ENCODE peak calls at places on chromosome 5, in nine cellular contexts. I is nephron progenitor cell, O is left ventricle myocardium superior, J is IMR-90, Y is A172, T is body of pancreas, C is M059J, H is NCI-H774, X is uterus. D is an unnamed sample.
A peak's percentile ranks its signal among the peaks of the same experiment; 100 is the strongest.

GRCh38 chr5:10707198-10708187 is 53.5 kb downstream of the DAP start:
- DNase-seq in T (no peak), J (peak; percentile 64), X (no peak), O (no peak), H (no peak), C (peak; percentile 71), I (no peak), Y (peak; percentile 56), D (no peak)

GRCh38 chr5:118984602-118985001 is 3.7 kb downstream of the DTWD2 start:
- DNase-seq in T (no peak), O (no peak), J (peak; percentile 65), I (no peak), C (peak; percentile 61), Y (peak; percentile 77), X (no peak), H (no peak), D (no peak)

GRCh38 chr5:100574716-100575115 is 39.5 kb downstream of the FAM174A start:
- DNase-seq in Y (no peak), X (no peak), O (no peak), I (no peak), T (no peak), C (no peak), H (no peak), J (no peak), D (no peak)

GRCh38 chr5:72394688-72395087 is 74.5 kb downstream of the PTCD2 start:
- DNase-seq in C (peak; percentile 54), T (no peak), I (no peak), H (no peak), Y (no peak), O (no peak), J (no peak), X (no peak), D (peak; percentile 48)

GRCh38 chr5:112548246-112548982 is 129.3 kb upstream of the EPB41L4A start:
- DNase-seq in J (peak; percentile 83), O (no peak), X (no peak), I (no peak), T (no peak), C (peak; percentile 75), Y (peak; percentile 90), H (no peak), D (peak; percentile 16)

GRCh38 chr5:43065384-43066230 is 25.5 kb upstream of the ANXA2R start:
- DNase-seq in H (no peak), C (peak; percentile 76), O (peak; percentile 75), X (no peak), J (peak; percentile 50), Y (no peak), I (peak; percentile 54), T (peak; percentile 54), D (peak; percentile 70)

GRCh38 chr5:57332350-57332749 is 150.3 kb downstream of the ACTBL2 start:
- DNase-seq in Y (no peak), C (no peak), H (no peak), O (no peak), X (no peak), T (no peak), I (no peak), J (peak; percentile 86), D (no peak)

GRCh38 chr5:159897786-159898393 is 18.4 kb upstream of the ADRA1B start:
- DNase-seq in J (no peak), O (peak; percentile 61), H (no peak), Y (peak; percentile 64), X (no peak), T (no peak), C (peak; percentile 78), I (no peak), D (peak; percentile 56)

GRCh38 chr5:143177263-143177994 is 226.1 kb downstream of the NR3C1 start:
- DNase-seq in Y (peak; percentile 98), C (peak; percentile 100), O (peak; percentile 47), X (no peak), J (peak; percentile 99), H (peak; percentile 6), T (no peak), I (no peak), D (peak; percentile 99)

GRCh38 chr5:143309661-143310431 is 93.6 kb downstream of the NR3C1 start:
- DNase-seq in Y (no peak), T (no peak), I (no peak), H (no peak), X (no peak), J (peak; percentile 77), O (no peak), C (peak; percentile 81), D (peak; percentile 67)